ENCODE peak calls at places on chromosomes 7 and 10, in four cellular contexts. V is GM12878, L is K562, Y is IMR-90. Z is an unnamed sample.
A peak's percentile ranks its signal among the peaks of the same experiment; 100 is the strongest.

GRCh38 chr7:108403597-108404217 is 52.5 kb downstream of the NRCAM start:
- DNase-seq in Y (no peak), L (no peak), V (no peak), Z (no peak)

GRCh38 chr7:127107601-127108007 is 145.1 kb downstream of the GRM8 start:
- DNase-seq in L (peak; percentile 68), Y (peak; percentile 19), V (peak; percentile 8), Z (peak; percentile 55)

GRCh38 chr10:45557275-45557905 is 115.2 kb downstream of the ZFAND4 start:
- DNase-seq in Y (no peak), V (no peak), L (no peak), Z (peak; percentile 49)

GRCh38 chr7:134541-134940 is 57.8 kb upstream of the FAM20C start:
- DNase-seq in V (no peak), Y (no peak), L (no peak), Z (no peak)

GRCh38 chr7:98686466-98687080 is 69.5 kb downstream of the NPTX2 start:
- DNase-seq in L (no peak), V (no peak), Y (no peak), Z (no peak)

GRCh38 chr10:110216240-110216639 is 8.8 kb downstream of the MXI1 start:
- DNase-seq in V (no peak), L (no peak), Y (no peak), Z (no peak)

GRCh38 chr7:137983308-137984008 is 18.4 kb downstream of the CREB3L2 start:
- DNase-seq in L (no peak), Y (no peak), V (no peak), Z (peak; percentile 23)

GRCh38 chr7:93016085-93016471 is 101.7 kb downstream of the SAMD9 start:
- DNase-seq in V (no peak), L (no peak), Y (peak; percentile 45), Z (no peak)

GRCh38 chr10:46293832-46294640 is 7.2 kb downstream of the ANTXRL start:
- DNase-seq in Y (no peak), V (no peak), L (no peak), Z (no peak)

GRCh38 chr10:85008493-85009181 is 680.2 kb downstream of the CCSER2 start:
- DNase-seq in Y (no peak), V (no peak), L (no peak), Z (no peak)

GRCh38 chr10:100817268-100817839 is 72.0 kb downstream of the PAX2 start:
- DNase-seq in Y (no peak), V (no peak), L (peak; percentile 27), Z (no peak)

GRCh38 chr10:20879136-20879535 is 18.0 kb downstream of the NEBL start:
- DNase-seq in Y (no peak), V (no peak), L (no peak), Z (no peak)

GRCh38 chr10:54703086-54703485 is 97.9 kb downstream of the PCDH15 start:
- DNase-seq in Y (no peak), L (no peak), V (no peak), Z (no peak)

GRCh38 chr7:33950047-33950714 is 44.8 kb downstream of the BMPER start:
- DNase-seq in V (no peak), L (no peak), Y (no peak), Z (no peak)

GRCh38 chr7:79298145-79298760 is 155.2 kb downstream of the MAGI2 start:
- DNase-seq in L (peak; percentile 29), V (no peak), Y (peak; percentile 79), Z (peak; percentile 25)

GRCh38 chr7:127844707-127845331 is 186.4 kb downstream of the LRRC4 start:
- DNase-seq in Y (peak; percentile 61), L (peak; percentile 53), V (no peak), Z (no peak)

GRCh38 chr10:95333997-95334792 is 43.4 kb upstream of the PDLIM1 start:
- DNase-seq in L (peak; percentile 44), V (no peak), Y (peak; percentile 98), Z (no peak)

GRCh38 chr10:79029478-79030390 is 39.0 kb upstream of the ZMIZ1 start:
- DNase-seq in Y (no peak), L (no peak), V (no peak), Z (no peak)

GRCh38 chr7:45881759-45882464 is 6.4 kb upstream of the IGFBP1 start:
- DNase-seq in L (no peak), Y (peak; percentile 89), V (no peak), Z (peak; percentile 98)

GRCh38 chr7:129163875-129164544 is 19.5 kb downstream of the TSPAN33 start:
- DNase-seq in Y (peak; percentile 76), L (peak; percentile 67), V (no peak), Z (peak; percentile 40)

GRCh38 chr10:58157076-58157766 is 110.5 kb downstream of the IPMK start:
- DNase-seq in V (no peak), Y (peak; percentile 95), L (no peak), Z (no peak)

GRCh38 chr7:158016171-158017087 is 571.2 kb downstream of the PTPRN2 start:
- DNase-seq in L (no peak), Y (no peak), V (no peak), Z (no peak)

GRCh38 chr7:153835104-153835503 is 217.1 kb upstream of the DPP6 start:
- DNase-seq in L (no peak), V (no peak), Y (no peak), Z (no peak)

GRCh38 chr7:77349141-77349540 is 67.0 kb downstream of the GSAP start:
- DNase-seq in Y (peak; percentile 46), L (no peak), V (no peak), Z (no peak)

GRCh38 chr10:7948601-7949000 is 105.9 kb upstream of the GATA3 start:
- DNase-seq in L (no peak), Y (peak; percentile 79), V (no peak), Z (no peak)

GRCh38 chr7:122550545-122550944 is 148.4 kb downstream of the RNF133 start:
- DNase-seq in Y (no peak), V (no peak), L (no peak), Z (no peak)

GRCh38 chr10:43971981-43972380 is 323.3 kb upstream of the ZNF32 start:
- DNase-seq in V (no peak), Y (no peak), L (no peak), Z (no peak)

GRCh38 chr10:121696854-121697253 is 98.6 kb upstream of the FGFR2 start:
- DNase-seq in Y (no peak), V (no peak), L (peak; percentile 48), Z (peak; percentile 18)

GRCh38 chr7:123305840-123306375 is 106.1 kb upstream of the SLC13A1 start:
- DNase-seq in L (no peak), V (no peak), Y (no peak), Z (no peak)

GRCh38 chr7:57876-58275 is 134.5 kb upstream of the FAM20C start:
- DNase-seq in Y (no peak), V (no peak), L (no peak), Z (no peak)

GRCh38 chr10:6382081-6382480 is 179.3 kb downstream of the PFKFB3 start:
- DNase-seq in V (peak; percentile 13), L (no peak), Y (peak; percentile 74), Z (no peak)

GRCh38 chr7:76165973-76166403 is 35.7 kb upstream of the SRRM3 start:
- DNase-seq in L (no peak), Y (no peak), V (no peak), Z (no peak)

GRCh38 chr7:151168022-151168786 is 710 bp upstream of the GBX1 start:
- DNase-seq in V (no peak), L (peak; percentile 95), Y (no peak), Z (no peak)

GRCh38 chr7:47191876-47192291 is 390.0 kb downstream of the TNS3 start:
- DNase-seq in L (no peak), V (no peak), Y (no peak), Z (peak; percentile 6)
- TF ChIP-seq MXI1 in L (no peak), V (no peak), Y (no peak), Z (no peak)

GRCh38 chr7:5681423-5681822 is 100.0 kb downstream of the RNF216 start:
- DNase-seq in Y (no peak), V (no peak), L (no peak), Z (no peak)

GRCh38 chr7:5685192-5685591 is 96.3 kb downstream of the RNF216 start:
- DNase-seq in V (no peak), Y (no peak), L (no peak), Z (no peak)

GRCh38 chr7:5686131-5686530 is 95.3 kb downstream of the RNF216 start:
- DNase-seq in V (no peak), Y (no peak), L (no peak), Z (no peak)

GRCh38 chr7:5681979-5682546 is 99.4 kb downstream of the RNF216 start:
- DNase-seq in V (no peak), Y (no peak), L (no peak), Z (no peak)

GRCh38 chr7:5682889-5683670 is 98.4 kb downstream of the RNF216 start:
- DNase-seq in L (no peak), Y (no peak), V (no peak), Z (no peak)
- TF ChIP-seq CEBPB in L (no peak), Y (no peak), V (no peak), Z (no peak)

GRCh38 chr10:27746364-27747095 is 911 bp upstream of the MKX start:
- DNase-seq in V (no peak), Y (no peak), L (no peak), Z (no peak)

GRCh38 chr10:27745719-27746363 is at the start of gene MKX:
- DNase-seq in V (no peak), L (no peak), Y (peak; percentile 44), Z (no peak)

GRCh38 chr10:27748586-27748985 is 3.0 kb upstream of the MKX start:
- DNase-seq in L (no peak), Y (no peak), V (no peak), Z (no peak)

GRCh38 chr10:27745380-27745718 is 270 bp downstream of the MKX start:
- DNase-seq in Y (no peak), V (no peak), L (no peak), Z (no peak)

GRCh38 chr10:27747096-27747451 is 1.5 kb upstream of the MKX start:
- DNase-seq in Y (peak; percentile 5), V (no peak), L (no peak), Z (no peak)
- TF ChIP-seq MXI1 in Y (no peak), V (no peak), L (no peak), Z (no peak)

GRCh38 chr7:70387197-70387596 is 744.7 kb upstream of the GALNT17 start:
- DNase-seq in Y (no peak), L (no peak), V (no peak), Z (no peak)

GRCh38 chr7:70380315-70381027 is 751.5 kb upstream of the GALNT17 start:
- DNase-seq in V (no peak), L (no peak), Y (no peak), Z (no peak)

GRCh38 chr7:70383369-70383768 is 748.6 kb upstream of the GALNT17 start:
- DNase-seq in Y (no peak), L (no peak), V (no peak), Z (no peak)

GRCh38 chr7:70383947-70384475 is 747.9 kb upstream of the GALNT17 start:
- DNase-seq in L (no peak), V (no peak), Y (no peak), Z (no peak)

GRCh38 chr7:70384891-70385290 is 747.1 kb upstream of the GALNT17 start:
- DNase-seq in L (no peak), V (no peak), Y (peak; percentile 11), Z (no peak)
- TF ChIP-seq CEBPB in L (no peak), V (no peak), Y (no peak), Z (no peak)